ENCODE peak calls at places on chromosomes 6 and 20, in nine cellular contexts. U is fibroblast of lung, S is WERI-Rb-1, G is MM.1S, L is gastrocnemius medialis, T is mesendoderm, C is SJSA1, E is psoas muscle, H is endothelial cell of umbilical vein. O is an unnamed sample. For H3K27me3 and H3K36me3, the result is how much of the 10 kb centered on the place peaks cover.

GRCh38 chr6:3355358-3356055 is 96.8 kb downstream of the PSMG4 start:
- DNase-seq in U (no peak), S (peak), G (no peak), L (peak), T (peak), C (peak), E (peak), H (peak), O (peak)

GRCh38 chr20:22400440-22400839 is 183.9 kb downstream of the FOXA2 start:
- DNase-seq in U (no peak), S (no peak), G (no peak), L (no peak), T (no peak), C (no peak), E (no peak), H (no peak), O (no peak)

GRCh38 chr6:131688286-131688685 is 12.9 kb downstream of the OR2A4 start:
- DNase-seq in U (no peak), S (no peak), G (peak), L (no peak), T (no peak), C (no peak), E (no peak), H (no peak), O (no peak)

GRCh38 chr20:39338977-39339376 is 376.8 kb downstream of the DHX35 start:
- DNase-seq in U (peak), S (no peak), G (no peak), L (peak), T (peak), C (no peak), E (no peak), H (no peak), O (no peak)

GRCh38 chr6:154080434-154081189 is 41.6 kb downstream of the OPRM1 start:
- DNase-seq in U (peak), S (no peak), G (no peak), L (no peak), T (no peak), C (no peak), E (no peak), H (no peak), O (no peak)

GRCh38 chr20:58606184-58606583 is 44.9 kb upstream of the STX16 start:
- DNase-seq in U (no peak), S (no peak), G (no peak), L (no peak), T (no peak), C (no peak), E (no peak), H (no peak), O (no peak)

GRCh38 chr6:163241668-163242067 is 172.8 kb upstream of the QKI start:
- DNase-seq in U (no peak), S (no peak), G (no peak), L (no peak), T (no peak), C (no peak), E (no peak), H (no peak), O (no peak)

GRCh38 chr20:3383878-3384495 is 23.5 kb downstream of the DNAAF9 start:
- DNase-seq in U (no peak), S (no peak), G (no peak), L (no peak), T (no peak), C (no peak), E (no peak), H (no peak), O (no peak)

GRCh38 chr6:147212618-147213017 is 8.4 kb downstream of the STXBP5 start:
- DNase-seq in U (no peak), S (no peak), G (no peak), L (no peak), T (no peak), C (no peak), E (no peak), H (no peak), O (no peak)

GRCh38 chr6:166637806-166638458 is 10.9 kb upstream of the RPS6KA2 start:
- DNase-seq in U (no peak), S (no peak), G (no peak), L (no peak), T (no peak), C (no peak), E (no peak), H (no peak), O (no peak)

GRCh38 chr20:46797201-46797600 is 87.8 kb downstream of the SLC2A10 start:
- DNase-seq in U (no peak), S (peak), G (no peak), L (no peak), T (no peak), C (no peak), E (no peak), H (no peak), O (no peak)

GRCh38 chr20:2385026-2385425 is 4.3 kb downstream of the TGM6 start:
- DNase-seq in U (peak), S (no peak), G (no peak), L (no peak), T (peak), C (no peak), E (no peak), H (no peak), O (no peak)

GRCh38 chr6:45320349-45320748 is 7.8 kb upstream of the RUNX2 start:
- DNase-seq in U (no peak), S (no peak), G (no peak), L (no peak), T (no peak), C (no peak), E (no peak), H (no peak), O (no peak)

GRCh38 chr6:44672838-44673237 is 285.3 kb downstream of the CDC5L start:
- DNase-seq in U (no peak), S (no peak), G (no peak), L (no peak), T (peak), C (no peak), E (no peak), H (no peak), O (no peak)

GRCh38 chr6:122265755-122266154 is 133.7 kb upstream of the HSF2 start:
- DNase-seq in U (no peak), S (no peak), G (no peak), L (no peak), T (no peak), C (no peak), E (no peak), H (no peak), O (no peak)

GRCh38 chr20:354298-354977 is 7.5 kb downstream of the NRSN2 start:
- DNase-seq in U (peak), S (peak), G (peak), L (peak), T (peak), C (peak), E (peak), H (peak), O (peak)

GRCh38 chr6:78438135-78438534 is 429.2 kb upstream of the IRAK1BP1 start:
- DNase-seq in U (no peak), S (no peak), G (no peak), L (no peak), T (no peak), C (no peak), E (no peak), H (no peak), O (no peak)

GRCh38 chr6:169073311-169073710 is 180.3 kb downstream of the THBS2 start:
- DNase-seq in U (peak), S (no peak), G (no peak), L (no peak), T (peak), C (peak), E (no peak), H (no peak), O (no peak)

DNA sequence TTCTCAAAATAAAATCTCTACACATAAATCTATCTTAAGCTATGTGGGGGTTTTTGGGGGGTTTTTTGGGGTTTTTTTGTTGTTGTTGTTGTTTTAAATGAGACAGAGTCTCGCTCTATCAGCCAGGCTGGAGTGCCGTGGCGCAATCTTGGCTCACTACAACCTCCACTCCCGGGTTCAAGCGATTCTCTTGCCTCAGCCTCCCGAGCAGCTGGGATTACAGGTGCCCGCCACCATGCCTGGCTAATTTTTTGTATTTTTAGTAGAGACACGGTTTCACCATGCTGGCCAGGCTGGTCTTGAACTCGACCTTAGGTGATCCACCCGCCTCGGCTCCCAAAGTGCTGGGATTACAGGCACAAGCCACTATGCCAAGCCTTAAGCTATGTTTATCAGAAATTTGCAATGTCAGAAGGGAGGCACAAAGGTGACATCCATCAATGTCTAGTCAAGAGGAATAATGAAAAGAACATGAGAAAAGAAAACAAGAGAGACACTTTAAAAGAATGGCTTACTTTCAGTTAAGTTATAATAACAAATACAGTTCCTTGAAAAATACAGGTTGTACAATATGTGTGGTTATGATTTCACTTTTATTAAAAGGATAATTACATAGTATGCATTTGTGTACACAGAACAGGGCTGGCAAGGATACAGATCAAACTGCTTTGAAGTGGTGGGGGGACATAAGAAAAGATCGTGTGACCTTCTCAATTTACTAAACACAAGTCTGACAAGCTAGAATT is 28.6 kb downstream of the SLC23A2 start:
- DNase-seq in U (no peak), S (no peak), G (no peak), L (no peak), T (no peak), C (peak), E (no peak), H (peak), O (no peak)
- H3K4me3 ChIP-seq in U (peak), S (no peak), G (peak), L (no peak), T (no peak), C (peak), E (peak), H (peak), O (no peak)

DNA sequence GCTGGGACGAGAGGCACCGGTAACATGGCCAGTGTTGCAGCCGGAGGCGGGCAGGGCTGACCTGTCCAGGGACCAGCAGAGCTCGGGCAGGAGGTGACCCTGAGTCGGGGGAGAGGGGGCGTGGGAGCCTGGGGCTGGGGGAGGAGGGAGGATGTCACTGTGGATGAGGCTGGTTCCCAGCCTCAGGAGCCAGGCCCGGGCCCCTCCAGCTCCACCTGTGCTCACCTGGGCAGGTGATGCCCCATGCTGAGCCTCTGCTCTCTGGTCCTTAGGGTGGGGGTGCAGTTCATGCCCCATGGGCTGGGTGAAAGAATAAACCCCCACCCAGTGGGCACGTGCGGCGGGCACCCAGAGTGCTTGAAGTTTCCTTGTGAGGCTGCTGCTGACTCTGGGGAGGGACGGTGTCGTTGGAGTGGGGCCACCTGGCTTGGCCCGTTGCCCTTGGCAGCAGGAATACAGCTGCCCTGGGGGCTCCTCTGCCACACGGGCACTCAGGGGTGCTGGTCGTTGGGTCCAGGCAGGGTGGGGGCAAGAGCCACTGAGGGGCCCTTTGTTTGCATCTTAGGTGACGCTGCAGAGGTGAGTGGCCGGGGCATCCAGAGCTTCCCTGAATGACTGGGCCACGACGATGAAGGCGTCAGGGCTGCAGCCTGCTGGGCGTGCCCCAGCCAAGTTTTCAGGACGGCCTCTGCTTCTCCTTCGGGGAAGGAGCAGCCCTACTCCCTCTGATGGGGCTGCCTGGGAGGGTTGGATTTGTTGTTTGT is 24.7 kb upstream of the BHLHE23 start:
- DNase-seq in U (no peak), S (no peak), G (no peak), L (no peak), T (no peak), C (no peak), E (peak), H (no peak), O (peak)
- H3K27me3 ChIP-seq in U (under half), S (under half), G (half or more), L (half or more), T (under half), C (half or more), E (half or more), H (under half), O (under half)

GRCh38 chr6:26468829-26469228 is 11.1 kb downstream of the BTN2A1 start:
- DNase-seq in U (no peak), S (no peak), G (no peak), L (no peak), T (no peak), C (no peak), E (no peak), H (no peak), O (no peak)
- H3K36me3 ChIP-seq in U (under half), S (half or more), G (under half), L (half or more), T (under half), C (half or more), E (under half), H (under half), O (under half)

GRCh38 chr20:54474866-54475265 is 527 bp upstream of the DOK5 start:
- DNase-seq in U (no peak), S (no peak), G (no peak), L (no peak), T (peak), C (no peak), E (no peak), H (peak), O (no peak)

GRCh38 chr20:54476336-54476928 is 1.0 kb downstream of the DOK5 start:
- DNase-seq in U (no peak), S (no peak), G (no peak), L (no peak), T (peak), C (no peak), E (no peak), H (no peak), O (peak)

GRCh38 chr20:54474046-54474445 is 1.3 kb upstream of the DOK5 start:
- DNase-seq in U (no peak), S (no peak), G (no peak), L (no peak), T (no peak), C (no peak), E (no peak), H (no peak), O (no peak)

GRCh38 chr20:54477134-54477533 is 1.7 kb downstream of the DOK5 start:
- DNase-seq in U (no peak), S (no peak), G (no peak), L (no peak), T (no peak), C (no peak), E (no peak), H (no peak), O (no peak)

GRCh38 chr20:54475334-54476287 is at the start of gene DOK5:
- DNase-seq in U (peak), S (no peak), G (no peak), L (peak), T (peak), C (no peak), E (peak), H (peak), O (peak)
- H3K4me3 ChIP-seq in U (peak), S (no peak), G (no peak), L (peak), T (peak), C (peak), E (peak), H (peak), O (peak)

O was measured in H7.